ENCODE peak calls at places on chromosome 18, in four cellular contexts. B is effector memory CD4-positive, alpha-beta T cell; K is thyroid gland; V is left lung. G is an unnamed sample.

GRCh38 chr18:70280007-70280925 is 8.6 kb upstream of the SOCS6 start:
- DNase-seq in B (no peak), K (peak; percentile 29), V (no peak), G (no peak)

GRCh38 chr18:53534695-53535094 is 689.8 kb downstream of the MBD2 start:
- DNase-seq in V (no peak), B (no peak), K (peak; percentile 9), G (no peak)

GRCh38 chr18:3604626-3605408 is 154.8 kb downstream of the TGIF1 start:
- DNase-seq in B (no peak), V (no peak), K (no peak), G (no peak)

GRCh38 chr18:12287684-12288405 is 20.2 kb upstream of the TUBB6 start:
- DNase-seq in V (peak; percentile 84), B (no peak), K (peak; percentile 87), G (no peak)

GRCh38 chr18:60130289-60130688 is 230.5 kb downstream of the PMAIP1 start:
- DNase-seq in K (no peak), B (no peak), V (no peak), G (no peak)

GRCh38 chr18:78192044-78192443 is 787.6 kb upstream of the SALL3 start:
- DNase-seq in V (peak; percentile 80), K (peak; percentile 98), B (no peak), G (no peak)

GRCh38 chr18:78979682-78980278 is at the start of gene SALL3:
- DNase-seq in B (no peak), V (no peak), K (no peak), G (no peak)

GRCh38 chr18:35005963-35006577 is 35.1 kb upstream of the MAPRE2 start:
- DNase-seq in V (no peak), B (no peak), K (no peak), G (no peak)

GRCh38 chr18:65567372-65567771 is 183.4 kb upstream of the CDH7 start:
- DNase-seq in V (no peak), B (no peak), K (no peak), G (no peak)

GRCh38 chr18:3485153-3486149 is 35.5 kb downstream of the TGIF1 start:
- DNase-seq in B (no peak), V (no peak), K (no peak), G (no peak)

GRCh38 chr18:68121826-68122225 is 593.1 kb downstream of the TMX3 start:
- DNase-seq in B (no peak), V (no peak), K (no peak), G (no peak)

GRCh38 chr18:74336656-74337055 is 21.0 kb downstream of the C18orf63 start:
- DNase-seq in V (no peak), K (no peak), B (no peak), G (no peak)

GRCh38 chr18:74337155-74337911 is 21.7 kb downstream of the C18orf63 start:
- DNase-seq in B (no peak), V (no peak), K (no peak), G (no peak)

GRCh38 chr18:74346206-74346605 is 30.6 kb downstream of the C18orf63 start:
- DNase-seq in B (no peak), K (no peak), V (no peak), G (no peak)

GRCh38 chr18:74337912-74338309 is 22.3 kb downstream of the C18orf63 start:
- DNase-seq in V (no peak), B (no peak), K (no peak), G (no peak)

GRCh38 chr18:74342416-74343043 is 26.9 kb downstream of the C18orf63 start:
- DNase-seq in K (peak; percentile 7), B (no peak), V (no peak), G (no peak)
- H3K9me3 ChIP-seq in K (no peaks in the 10 kb centered on the region), B (no peaks in the 10 kb centered on the region), V (no peaks in the 10 kb centered on the region), G (no peaks in the 10 kb centered on the region)

GRCh38 chr18:22678486-22678885 is 254.6 kb upstream of the RBBP8 start:
- DNase-seq in K (no peak), V (peak; percentile 48), B (no peak), G (no peak)
- H3K9me3 ChIP-seq in K (no peaks in the 10 kb centered on the region), V (no peaks in the 10 kb centered on the region), B (no peaks in the 10 kb centered on the region), G (no peaks in the 10 kb centered on the region)

DNA sequence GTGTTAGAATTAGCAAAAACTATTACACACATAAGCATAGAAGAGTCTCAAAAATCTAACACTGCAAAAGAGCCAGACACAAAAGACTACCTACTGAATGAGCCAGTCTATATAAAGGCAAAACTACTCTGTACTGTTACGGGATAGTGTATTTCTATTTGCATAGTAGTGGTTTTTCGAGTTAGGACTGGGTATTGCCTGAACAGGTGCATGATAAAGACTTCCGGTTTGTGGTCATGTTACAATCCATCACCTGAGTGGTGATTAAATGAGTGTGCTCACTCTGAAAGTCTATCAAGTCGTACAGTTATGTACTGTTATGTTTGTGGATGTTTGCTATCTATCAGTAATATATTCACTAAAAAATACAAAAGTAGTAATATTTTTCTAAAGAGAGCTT is 523.3 kb upstream of the SYT4 start:
- DNase-seq in V (no peak), K (no peak), B (no peak), G (no peak)
- H3K9me3 ChIP-seq in V (no peaks in the 10 kb centered on the region), K (no peaks in the 10 kb centered on the region), B (no peaks in the 10 kb centered on the region), G (no peaks in the 10 kb centered on the region)

DNA sequence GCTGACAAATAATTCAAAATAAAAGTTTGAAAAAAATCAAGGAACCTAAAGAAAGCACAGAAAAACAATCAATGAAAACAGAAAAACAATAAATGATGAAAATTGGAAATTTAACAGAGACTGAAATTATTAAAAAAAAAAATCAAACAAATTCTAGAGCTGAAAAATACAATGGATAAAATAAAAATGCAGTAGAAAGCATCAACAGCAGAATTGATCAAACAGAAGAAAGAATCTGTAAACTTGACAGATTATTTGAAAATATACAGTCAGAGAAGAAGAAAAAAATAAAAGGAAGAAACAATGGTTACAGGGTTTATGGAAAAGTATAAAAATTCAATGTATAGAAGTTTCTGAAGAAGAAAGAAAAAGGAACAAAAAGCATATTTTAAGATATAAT is 16.2 kb downstream of the SERPINB4 start:
- DNase-seq in B (no peak), V (no peak), K (no peak), G (no peak)
- H3K9me3 ChIP-seq in B (peaks cover 6% of the 10 kb centered on the region), V (no peaks in the 10 kb centered on the region), K (no peaks in the 10 kb centered on the region), G (peaks cover 3% of the 10 kb centered on the region)

DNA sequence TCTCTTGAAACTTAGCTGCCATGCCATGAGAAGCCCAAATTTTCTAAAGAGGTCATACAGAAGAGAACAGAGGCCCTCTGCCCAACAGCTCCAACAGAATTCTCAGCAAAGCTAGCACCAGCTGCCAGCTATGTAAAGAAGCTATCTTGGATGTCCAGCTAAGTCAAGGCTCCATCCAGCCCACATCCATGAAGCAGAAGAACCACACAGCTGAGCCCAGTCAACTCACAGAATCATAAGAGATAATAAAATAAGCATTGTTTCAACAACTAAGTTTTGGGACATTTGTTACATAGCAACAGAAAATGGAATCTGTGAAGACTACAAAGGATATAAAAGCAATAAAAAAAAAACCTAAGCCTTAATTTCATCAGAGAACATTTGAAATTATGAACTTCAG is 434.3 kb downstream of the TXNL1 start:
- DNase-seq in K (no peak), B (no peak), V (no peak), G (no peak)
- H3K9me3 ChIP-seq in K (no peaks in the 10 kb centered on the region), B (no peaks in the 10 kb centered on the region), V (no peaks in the 10 kb centered on the region), G (no peaks in the 10 kb centered on the region)

GRCh38 chr18:5962362-5962761 is 67.0 kb upstream of the TMEM200C start:
- DNase-seq in V (no peak), K (no peak), B (no peak), G (no peak)
- H3K9me3 ChIP-seq in V (no peaks in the 10 kb centered on the region), K (no peaks in the 10 kb centered on the region), B (no peaks in the 10 kb centered on the region), G (no peaks in the 10 kb centered on the region)

DNA sequence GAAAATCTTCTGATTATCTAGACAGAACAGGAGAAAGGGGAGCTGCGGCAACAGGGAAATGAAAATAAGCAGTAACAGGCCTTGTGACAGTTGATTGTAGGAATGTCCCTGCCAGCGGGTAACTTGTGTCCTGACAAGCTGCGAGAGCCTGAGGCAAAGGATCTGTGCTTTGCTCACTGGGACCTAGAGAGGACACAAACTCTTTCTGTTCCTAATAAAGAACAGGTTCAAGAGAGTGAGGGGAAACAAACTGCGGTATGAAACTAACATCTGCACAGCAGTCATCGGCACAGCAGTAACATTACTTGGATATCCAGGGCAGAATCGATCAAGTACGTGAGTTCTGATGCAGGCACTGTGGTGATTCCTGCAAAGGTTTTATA is 103.8 kb upstream of the THOC1 start:
- DNase-seq in B (no peak), K (no peak), V (no peak), G (no peak)
- H3K9me3 ChIP-seq in B (no peaks in the 10 kb centered on the region), K (no peaks in the 10 kb centered on the region), V (no peaks in the 10 kb centered on the region), G (no peaks in the 10 kb centered on the region)

GRCh38 chr18:80127635-80128034 is 18.6 kb downstream of the ADNP2 start:
- DNase-seq in K (no peak), V (no peak), B (no peak), G (no peak)
- H3K9me3 ChIP-seq in K (no peaks in the 10 kb centered on the region), V (no peaks in the 10 kb centered on the region), B (no peaks in the 10 kb centered on the region), G (no peaks in the 10 kb centered on the region)

DNA sequence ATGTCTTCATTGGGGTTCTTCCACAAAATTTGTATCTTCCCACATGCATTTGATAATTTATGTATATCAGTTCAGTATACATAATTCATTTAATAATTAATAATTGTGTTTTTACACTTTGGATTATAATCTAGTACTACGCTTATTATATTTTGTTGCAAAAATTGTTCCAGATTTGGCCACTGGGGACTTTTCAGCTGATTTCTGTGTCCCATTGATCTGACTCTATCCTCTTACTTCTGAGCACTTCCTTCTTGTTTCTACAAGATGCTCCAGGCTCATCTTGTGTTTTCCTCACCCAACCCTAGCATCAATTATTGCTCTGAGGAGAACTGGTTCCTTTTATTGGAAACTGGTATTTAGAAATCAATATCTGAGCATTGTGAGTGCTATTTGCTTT is 215.3 kb upstream of the CDH19 start:
- DNase-seq in B (no peak), K (no peak), V (no peak), G (no peak)
- H3K9me3 ChIP-seq in B (no peaks in the 10 kb centered on the region), K (no peaks in the 10 kb centered on the region), V (no peaks in the 10 kb centered on the region), G (no peaks in the 10 kb centered on the region)

DNA sequence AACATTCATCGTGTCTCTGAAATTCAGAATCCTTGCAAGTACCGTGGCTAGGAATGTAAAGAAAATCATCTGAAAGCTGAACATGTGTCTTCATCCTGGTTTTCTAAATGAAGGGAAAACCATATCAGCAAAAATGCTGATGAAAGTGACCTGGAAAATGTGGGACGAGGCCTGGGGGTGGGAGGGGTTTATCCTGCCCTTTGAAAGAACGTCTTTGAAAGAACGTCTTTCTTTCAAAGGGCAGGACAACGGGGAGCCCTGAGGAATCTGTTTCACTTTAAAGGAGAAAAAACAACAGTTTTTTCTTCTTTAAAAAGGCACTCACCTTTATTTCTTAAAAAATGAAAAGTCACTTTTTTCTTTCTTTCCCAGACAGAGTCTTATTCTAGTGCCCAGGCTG is 185.2 kb downstream of the ALPK2 start:
- DNase-seq in B (no peak), V (no peak), K (no peak), G (no peak)
- H3K9me3 ChIP-seq in B (no peaks in the 10 kb centered on the region), V (no peaks in the 10 kb centered on the region), K (no peaks in the 10 kb centered on the region), G (no peaks in the 10 kb centered on the region)

G was measured in T-helper 17 cell.